ENCODE peak calls at places on chromosomes 16 and 17, in eight cellular contexts. One of them, this sample, is unnamed. For H3K4me1, the result is how much of the 10 kb centered on the place peaks cover.

GRCh38 chr17:81148986-81149533 is 16.2 kb upstream of the PVALEF start:
- DNase-seq in HCT116: no peak
- DNase-seq in stomach: no peak
- DNase-seq in sigmoid colon: no peak
- DNase-seq in prostate gland: no peak
- DNase-seq in H1: no peak
- DNase-seq in breast epithelium: no peak
- DNase-seq in esophagus muscularis mucosa: no peak
- DNase-seq in this sample: no peak

GRCh38 chr17:17770371-17771059 is 66.3 kb downstream of the SREBF1 start:
- DNase-seq in HCT116: no peak
- DNase-seq in stomach: no peak
- DNase-seq in sigmoid colon: no peak
- DNase-seq in prostate gland: no peak
- DNase-seq in H1: no peak
- DNase-seq in breast epithelium: no peak
- DNase-seq in esophagus muscularis mucosa: no peak
- DNase-seq in this sample: no peak

GRCh38 chr17:67452681-67453554 is 75.8 kb downstream of the PITPNC1 start:
- DNase-seq in HCT116: no peak
- DNase-seq in stomach: no peak
- DNase-seq in sigmoid colon: no peak
- DNase-seq in prostate gland: no peak
- DNase-seq in H1: no peak
- DNase-seq in breast epithelium: no peak
- DNase-seq in esophagus muscularis mucosa: no peak
- DNase-seq in this sample: no peak

GRCh38 chr17:32259596-32259995 is 6.0 kb upstream of the RHBDL3 start:
- DNase-seq in HCT116: no peak
- DNase-seq in stomach: no peak
- DNase-seq in sigmoid colon: no peak
- DNase-seq in prostate gland: no peak
- DNase-seq in H1: no peak
- DNase-seq in breast epithelium: no peak
- DNase-seq in esophagus muscularis mucosa: no peak
- DNase-seq in this sample: no peak

GRCh38 chr17:40818733-40819527 is 3.5 kb downstream of the KRT10 start:
- DNase-seq in HCT116: peak
- DNase-seq in stomach: peak
- DNase-seq in sigmoid colon: peak
- DNase-seq in prostate gland: peak
- DNase-seq in H1: peak
- DNase-seq in breast epithelium: peak
- DNase-seq in esophagus muscularis mucosa: no peak
- DNase-seq in this sample: no peak

GRCh38 chr17:78558181-78558850 is 18.9 kb downstream of the DNAH17 start:
- DNase-seq in HCT116: peak
- DNase-seq in stomach: no peak
- DNase-seq in sigmoid colon: no peak
- DNase-seq in prostate gland: no peak
- DNase-seq in H1: no peak
- DNase-seq in breast epithelium: no peak
- DNase-seq in esophagus muscularis mucosa: no peak
- DNase-seq in this sample: no peak

GRCh38 chr16:80197790-80198201 is 343.0 kb upstream of the DYNLRB2 start:
- DNase-seq in HCT116: no peak
- DNase-seq in stomach: no peak
- DNase-seq in sigmoid colon: no peak
- DNase-seq in prostate gland: no peak
- DNase-seq in H1: no peak
- DNase-seq in breast epithelium: no peak
- DNase-seq in esophagus muscularis mucosa: no peak
- DNase-seq in this sample: no peak

GRCh38 chr16:11233727-11234376 is 22.2 kb downstream of the SOCS1 start:
- DNase-seq in HCT116: no peak
- DNase-seq in stomach: no peak
- DNase-seq in sigmoid colon: no peak
- DNase-seq in prostate gland: no peak
- DNase-seq in H1: peak
- DNase-seq in breast epithelium: no peak
- DNase-seq in esophagus muscularis mucosa: no peak
- DNase-seq in this sample: no peak

GRCh38 chr17:64306850-64307463 is 43.9 kb upstream of the TEX2 start:
- DNase-seq in HCT116: peak
- DNase-seq in stomach: peak
- DNase-seq in sigmoid colon: peak
- DNase-seq in prostate gland: peak
- DNase-seq in H1: peak
- DNase-seq in breast epithelium: peak
- DNase-seq in esophagus muscularis mucosa: no peak
- DNase-seq in this sample: no peak

GRCh38 chr17:82915697-82916027 is 75.8 kb upstream of the ZNF750 start:
- DNase-seq in HCT116: no peak
- DNase-seq in stomach: no peak
- DNase-seq in sigmoid colon: no peak
- DNase-seq in prostate gland: no peak
- DNase-seq in H1: no peak
- DNase-seq in breast epithelium: no peak
- DNase-seq in esophagus muscularis mucosa: no peak
- DNase-seq in this sample: no peak

GRCh38 chr17:1627987-1628855 is at the start of gene SLC43A2:
- DNase-seq in HCT116: peak
- DNase-seq in stomach: peak
- DNase-seq in sigmoid colon: peak
- DNase-seq in prostate gland: peak
- DNase-seq in H1: peak
- DNase-seq in breast epithelium: peak
- DNase-seq in esophagus muscularis mucosa: no peak
- DNase-seq in this sample: no peak

GRCh38 chr16:24993722-24994686 is 21.2 kb downstream of the ARHGAP17 start:
- DNase-seq in HCT116: peak
- DNase-seq in stomach: no peak
- DNase-seq in sigmoid colon: no peak
- DNase-seq in prostate gland: no peak
- DNase-seq in H1: no peak
- DNase-seq in breast epithelium: no peak
- DNase-seq in esophagus muscularis mucosa: no peak
- DNase-seq in this sample: no peak

GRCh38 chr16:6682142-6682811 is 650.4 kb upstream of the RBFOX1 start:
- DNase-seq in HCT116: no peak
- DNase-seq in stomach: peak
- DNase-seq in sigmoid colon: no peak
- DNase-seq in prostate gland: no peak
- DNase-seq in H1: peak
- DNase-seq in breast epithelium: no peak
- DNase-seq in esophagus muscularis mucosa: peak
- DNase-seq in this sample: no peak

GRCh38 chr16:69886726-69887125 is 64.4 kb upstream of the CLEC18A start:
- DNase-seq in HCT116: no peak
- DNase-seq in stomach: no peak
- DNase-seq in sigmoid colon: no peak
- DNase-seq in prostate gland: no peak
- DNase-seq in H1: no peak
- DNase-seq in breast epithelium: no peak
- DNase-seq in esophagus muscularis mucosa: no peak
- DNase-seq in this sample: no peak

GRCh38 chr16:66382171-66382965 is 15.9 kb downstream of the CDH5 start:
- DNase-seq in HCT116: no peak
- DNase-seq in stomach: no peak
- DNase-seq in sigmoid colon: peak
- DNase-seq in prostate gland: no peak
- DNase-seq in H1: no peak
- DNase-seq in breast epithelium: no peak
- DNase-seq in esophagus muscularis mucosa: no peak
- DNase-seq in this sample: no peak

GRCh38 chr17:49946964-49947584 is 21.9 kb upstream of the DLX4 start:
- DNase-seq in HCT116: no peak
- DNase-seq in stomach: no peak
- DNase-seq in sigmoid colon: no peak
- DNase-seq in prostate gland: no peak
- DNase-seq in H1: no peak
- DNase-seq in breast epithelium: no peak
- DNase-seq in esophagus muscularis mucosa: no peak
- DNase-seq in this sample: no peak

DNA sequence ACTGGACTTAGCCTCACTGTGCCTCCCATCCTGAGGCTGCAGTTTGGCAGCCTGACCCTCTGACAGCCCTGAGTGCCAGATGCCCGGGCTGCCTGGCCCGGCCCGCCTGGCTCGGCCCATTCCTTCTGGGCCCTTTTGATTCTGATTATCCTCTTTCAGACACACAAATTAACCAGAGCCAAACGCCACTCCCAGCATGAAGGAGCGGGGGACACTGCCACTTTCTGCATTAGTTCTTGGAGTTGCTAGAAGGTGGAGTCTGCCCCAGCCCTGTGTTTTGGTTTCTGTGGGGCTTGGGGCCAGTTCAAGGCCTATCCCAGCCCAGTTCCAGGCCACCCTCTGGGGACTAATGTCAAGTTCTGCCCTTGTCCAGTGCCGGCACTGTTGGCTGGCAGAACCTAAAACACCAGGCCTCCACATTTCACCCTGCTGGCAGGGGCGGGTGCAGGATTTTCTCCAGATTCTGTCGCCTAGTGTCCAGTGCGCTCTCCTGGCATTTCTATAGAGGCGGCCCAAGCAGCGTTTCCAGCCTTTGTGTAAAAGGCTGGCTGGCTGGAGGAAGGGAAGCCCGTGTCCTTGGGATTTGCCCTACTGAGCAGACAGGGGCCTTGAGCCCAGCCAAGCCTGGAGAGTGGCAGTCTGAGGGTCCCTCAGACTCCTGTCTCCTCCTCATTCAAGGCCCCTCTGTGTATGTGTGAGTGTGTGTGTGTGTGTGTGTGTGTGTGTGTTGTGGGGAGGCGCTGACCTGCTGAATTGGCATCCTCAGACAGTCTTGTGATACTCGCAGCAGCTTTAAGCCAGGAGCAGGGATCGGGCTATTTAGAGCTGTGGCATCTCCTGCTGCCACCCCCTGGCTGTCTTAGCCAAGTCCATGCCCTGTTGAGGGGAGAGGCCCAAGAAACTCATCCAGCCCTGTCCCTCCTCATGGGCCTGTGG is 21.4 kb downstream of the PLCD3 start:
- DNase-seq in HCT116: no peak
- DNase-seq in stomach: no peak
- DNase-seq in sigmoid colon: peak
- DNase-seq in prostate gland: no peak
- DNase-seq in H1: no peak
- DNase-seq in breast epithelium: no peak
- DNase-seq in esophagus muscularis mucosa: no peak
- DNase-seq in this sample: no peak
- TF ChIP-seq POLR2AphosphoS5 in HCT116: no peak
- TF ChIP-seq POLR2AphosphoS5 in stomach: no peak
- TF ChIP-seq POLR2AphosphoS5 in sigmoid colon: no peak
- TF ChIP-seq POLR2AphosphoS5 in prostate gland: no peak
- TF ChIP-seq POLR2AphosphoS5 in H1: no peak
- TF ChIP-seq POLR2AphosphoS5 in breast epithelium: no peak
- TF ChIP-seq POLR2AphosphoS5 in esophagus muscularis mucosa: no peak
- TF ChIP-seq POLR2AphosphoS5 in this sample: no peak

GRCh38 chr16:22139008-22139407 is 23.3 kb upstream of the SDR42E2 start:
- DNase-seq in HCT116: no peak
- DNase-seq in stomach: no peak
- DNase-seq in sigmoid colon: no peak
- DNase-seq in prostate gland: no peak
- DNase-seq in H1: no peak
- DNase-seq in breast epithelium: no peak
- DNase-seq in esophagus muscularis mucosa: no peak
- DNase-seq in this sample: no peak
- H3K4me1 ChIP-seq in HCT116: under half
- H3K4me1 ChIP-seq in stomach: under half
- H3K4me1 ChIP-seq in sigmoid colon: under half
- H3K4me1 ChIP-seq in prostate gland: under half
- H3K4me1 ChIP-seq in H1: under half
- H3K4me1 ChIP-seq in breast epithelium: under half
- H3K4me1 ChIP-seq in esophagus muscularis mucosa: under half
- H3K4me1 ChIP-seq in this sample: under half

GRCh38 chr16:721765-722481 is 977 bp downstream of the ANTKMT start:
- DNase-seq in HCT116: no peak
- DNase-seq in stomach: no peak
- DNase-seq in sigmoid colon: no peak
- DNase-seq in prostate gland: no peak
- DNase-seq in H1: no peak
- DNase-seq in breast epithelium: no peak
- DNase-seq in esophagus muscularis mucosa: no peak
- DNase-seq in this sample: no peak

GRCh38 chr16:718922-719321 is 2.0 kb upstream of the ANTKMT start:
- DNase-seq in HCT116: no peak
- DNase-seq in stomach: no peak
- DNase-seq in sigmoid colon: no peak
- DNase-seq in prostate gland: no peak
- DNase-seq in H1: no peak
- DNase-seq in breast epithelium: no peak
- DNase-seq in esophagus muscularis mucosa: no peak
- DNase-seq in this sample: no peak

GRCh38 chr16:719815-720506 is 985 bp upstream of the ANTKMT start:
- DNase-seq in HCT116: no peak
- DNase-seq in stomach: no peak
- DNase-seq in sigmoid colon: no peak
- DNase-seq in prostate gland: no peak
- DNase-seq in H1: no peak
- DNase-seq in breast epithelium: no peak
- DNase-seq in esophagus muscularis mucosa: no peak
- DNase-seq in this sample: no peak

GRCh38 chr16:720990-721764 is at the start of gene ANTKMT:
- DNase-seq in HCT116: no peak
- DNase-seq in stomach: peak
- DNase-seq in sigmoid colon: peak
- DNase-seq in prostate gland: peak
- DNase-seq in H1: peak
- DNase-seq in breast epithelium: peak
- DNase-seq in esophagus muscularis mucosa: no peak
- DNase-seq in this sample: no peak

DNA sequence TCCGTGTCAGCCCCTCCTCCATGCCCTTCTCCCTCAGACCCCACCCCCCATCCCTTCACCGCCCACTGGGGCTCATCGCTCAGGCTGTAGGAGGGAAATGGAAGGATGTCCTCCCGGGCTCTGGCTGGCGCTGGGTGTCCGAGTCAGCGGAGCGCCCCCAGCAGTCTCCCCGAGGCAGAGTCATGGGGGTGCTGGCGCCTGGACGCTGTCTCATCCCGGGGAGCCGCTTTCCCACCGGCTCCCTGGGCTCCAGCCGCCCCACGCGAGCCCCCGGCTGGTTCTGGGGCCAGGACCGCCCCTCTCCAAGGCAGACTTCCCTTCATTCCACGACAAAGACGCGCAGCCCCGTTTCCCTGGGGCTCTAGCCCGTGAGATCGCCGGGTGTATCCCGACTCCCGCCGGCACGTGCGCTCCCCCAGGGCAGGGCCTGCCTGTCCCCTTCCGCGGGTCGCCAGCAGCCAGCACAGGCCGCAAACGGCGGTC is 398 bp upstream of the ANTKMT start:
- DNase-seq in HCT116: no peak
- DNase-seq in stomach: no peak
- DNase-seq in sigmoid colon: peak
- DNase-seq in prostate gland: no peak
- DNase-seq in H1: no peak
- DNase-seq in breast epithelium: no peak
- DNase-seq in esophagus muscularis mucosa: no peak
- DNase-seq in this sample: no peak
- TF ChIP-seq POLR2AphosphoS5 in HCT116: no peak
- TF ChIP-seq POLR2AphosphoS5 in stomach: no peak
- TF ChIP-seq POLR2AphosphoS5 in sigmoid colon: no peak
- TF ChIP-seq POLR2AphosphoS5 in prostate gland: no peak
- TF ChIP-seq POLR2AphosphoS5 in H1: no peak
- TF ChIP-seq POLR2AphosphoS5 in breast epithelium: no peak
- TF ChIP-seq POLR2AphosphoS5 in esophagus muscularis mucosa: no peak
- TF ChIP-seq POLR2AphosphoS5 in this sample: no peak

GRCh38 chr16:681746-682427 is 1.7 kb downstream of the STUB1 start:
- DNase-seq in HCT116: no peak
- DNase-seq in stomach: no peak
- DNase-seq in sigmoid colon: no peak
- DNase-seq in prostate gland: no peak
- DNase-seq in H1: no peak
- DNase-seq in breast epithelium: no peak
- DNase-seq in esophagus muscularis mucosa: no peak
- DNase-seq in this sample: no peak
- H3K4me1 ChIP-seq in HCT116: under half
- H3K4me1 ChIP-seq in stomach: half or more
- H3K4me1 ChIP-seq in sigmoid colon: half or more
- H3K4me1 ChIP-seq in prostate gland: under half
- H3K4me1 ChIP-seq in H1: under half
- H3K4me1 ChIP-seq in breast epithelium: under half
- H3K4me1 ChIP-seq in esophagus muscularis mucosa: half or more
- H3K4me1 ChIP-seq in this sample: half or more